ENCODE peak calls at places on chromosomes 5 and 9, in five cellular contexts. R, Z, N, F and G are unnamed samples.

GRCh38 chr5:176410486-176411180 is 5.7 kb downstream of the CLTB start:
- DNase-seq in Z (no peak), F (no peak), N (no peak), R (no peak), G (no peak)

GRCh38 chr5:101997235-101997634 is 298.8 kb downstream of the SLCO4C1 start:
- DNase-seq in Z (no peak), F (no peak), R (no peak), N (no peak), G (no peak)

GRCh38 chr9:123998278-123998925 is 13.2 kb upstream of the LHX2 start:
- DNase-seq in N (no peak), R (no peak), Z (no peak), F (no peak), G (no peak)

GRCh38 chr9:136900988-136901515 is 14.7 kb downstream of the TRAF2 start:
- DNase-seq in F (no peak), R (peak), Z (no peak), N (no peak), G (no peak)

GRCh38 chr9:14207352-14207995 is 106.5 kb downstream of the NFIB start:
- DNase-seq in R (no peak), Z (no peak), F (no peak), N (no peak), G (no peak)

GRCh38 chr5:91058575-91058974 is 324.5 kb downstream of the ARRDC3 start:
- DNase-seq in Z (no peak), N (no peak), F (no peak), R (no peak), G (no peak)

GRCh38 chr5:109682383-109682782 is 7.3 kb upstream of the MAN2A1 start:
- DNase-seq in R (no peak), N (no peak), F (no peak), Z (no peak), G (no peak)

GRCh38 chr9:19934301-19934868 is 145.5 kb upstream of the SLC24A2 start:
- DNase-seq in Z (no peak), F (peak), N (peak), R (no peak), G (peak)

GRCh38 chr5:158609729-158610128 is 490.0 kb downstream of the EBF1 start:
- DNase-seq in F (no peak), N (no peak), R (no peak), Z (peak), G (no peak)

GRCh38 chr5:75156585-75156984 is 80.1 kb downstream of the ANKRD31 start:
- DNase-seq in R (no peak), Z (no peak), F (no peak), N (no peak), G (no peak)

GRCh38 chr5:2874099-2874498 is 122.6 kb upstream of the IRX2 start:
- DNase-seq in N (no peak), Z (no peak), R (no peak), F (no peak), G (no peak)

GRCh38 chr5:96896806-96897205 is 20.5 kb downstream of the ERAP2 start:
- DNase-seq in F (no peak), N (no peak), R (peak), Z (no peak), G (no peak)

GRCh38 chr5:69202497-69202896 is 13.1 kb downstream of the CENPH start:
- DNase-seq in F (no peak), Z (no peak), R (no peak), N (no peak), G (no peak)

GRCh38 chr9:93226819-93227218 is 42.9 kb downstream of the WNK2 start:
- DNase-seq in Z (no peak), F (no peak), N (no peak), R (no peak), G (no peak)

GRCh38 chr9:103364753-103365152 is 369.6 kb downstream of the CYLC2 start:
- DNase-seq in N (no peak), Z (no peak), F (no peak), R (no peak), G (no peak)

GRCh38 chr9:115739096-115739875 is 414.3 kb upstream of the PAPPA start:
- DNase-seq in R (no peak), Z (no peak), F (no peak), N (no peak), G (no peak)

GRCh38 chr9:15372385-15373200 is 50.1 kb upstream of the SNAPC3 start:
- DNase-seq in R (no peak), Z (no peak), F (no peak), N (no peak), G (no peak)

GRCh38 chr5:172887735-172888134 is 53.7 kb downstream of the ERGIC1 start:
- DNase-seq in N (peak), Z (no peak), R (peak), F (no peak), G (no peak)

GRCh38 chr9:94941211-94941875 is 214.8 kb downstream of the AOPEP start:
- DNase-seq in Z (no peak), R (no peak), N (no peak), F (no peak), G (no peak)

GRCh38 chr5:149855371-149855770 is 89.2 kb downstream of the PDE6A start:
- DNase-seq in R (no peak), Z (no peak), F (no peak), N (no peak), G (no peak)

GRCh38 chr9:130445268-130445983 is 665 bp downstream of the ASS1 start:
- DNase-seq in N (peak), R (peak), F (no peak), Z (no peak), G (no peak)

GRCh38 chr9:124769451-124770358 is 1.4 kb downstream of the NR6A1 start:
- DNase-seq in F (no peak), Z (no peak), N (no peak), R (peak), G (no peak)

GRCh38 chr9:93709600-93710369 is 133.4 kb downstream of the PHF2 start:
- DNase-seq in R (no peak), Z (no peak), F (no peak), N (no peak), G (no peak)

GRCh38 chr9:19286634-19287188 is 56.2 kb downstream of the DENND4C start:
- DNase-seq in R (no peak), N (no peak), F (no peak), Z (no peak), G (no peak)

GRCh38 chr5:114101153-114101552 is 260.7 kb upstream of the KCNN2 start:
- DNase-seq in R (no peak), F (no peak), N (no peak), Z (no peak), G (no peak)

GRCh38 chr5:173786296-173787187 is 101.6 kb upstream of the CPEB4 start:
- DNase-seq in R (no peak), F (no peak), Z (no peak), N (no peak), G (no peak)

GRCh38 chr5:1201327-1202025 is at the start of gene SLC6A19:
- DNase-seq in N (peak), R (peak), F (no peak), Z (no peak), G (no peak)

GRCh38 chr9:88197016-88197415 is 58.7 kb upstream of the SPATA31C2 start:
- DNase-seq in F (no peak), Z (peak), N (no peak), R (no peak), G (peak)

GRCh38 chr9:117470455-117470854 is 55.6 kb upstream of the ASTN2 start:
- DNase-seq in R (no peak), Z (no peak), F (no peak), N (no peak), G (no peak)

GRCh38 chr5:109743041-109743531 is 53.4 kb downstream of the MAN2A1 start:
- DNase-seq in F (no peak), Z (no peak), N (no peak), R (no peak), G (no peak)

GRCh38 chr9:38018964-38019602 is 49.9 kb downstream of the SHB start:
- DNase-seq in R (peak), F (no peak), Z (no peak), N (no peak), G (no peak)

GRCh38 chr9:27033815-27034403 is 28.4 kb upstream of the LRRC19 start:
- DNase-seq in Z (no peak), N (no peak), F (peak), R (no peak), G (peak)

GRCh38 chr5:66585291-66585690 is 10.9 kb upstream of the MAST4 start:
- DNase-seq in F (no peak), N (no peak), R (no peak), Z (no peak), G (no peak)

GRCh38 chr5:52784741-52785140 is 3.0 kb upstream of the ITGA1 start:
- DNase-seq in R (no peak), Z (no peak), F (no peak), N (no peak), G (no peak)

GRCh38 chr9:116286287-116286686 is 132.7 kb downstream of the PAPPA start:
- DNase-seq in N (no peak), F (peak), R (no peak), Z (no peak), G (no peak)

GRCh38 chr9:112005939-112006338 is 109.3 kb downstream of the UGCG start:
- DNase-seq in N (no peak), Z (no peak), R (no peak), F (no peak), G (no peak)

GRCh38 chr5:2505217-2505616 is 246.3 kb downstream of the IRX2 start:
- DNase-seq in N (no peak), Z (no peak), F (peak), R (no peak), G (no peak)

GRCh38 chr5:35830587-35830986 is 26.1 kb upstream of the IL7R start:
- DNase-seq in R (no peak), F (no peak), Z (no peak), N (no peak), G (no peak)

GRCh38 chr9:90340421-90340820 is 302.2 kb downstream of the DIRAS2 start:
- DNase-seq in Z (peak), F (no peak), N (no peak), R (no peak), G (no peak)

DNA sequence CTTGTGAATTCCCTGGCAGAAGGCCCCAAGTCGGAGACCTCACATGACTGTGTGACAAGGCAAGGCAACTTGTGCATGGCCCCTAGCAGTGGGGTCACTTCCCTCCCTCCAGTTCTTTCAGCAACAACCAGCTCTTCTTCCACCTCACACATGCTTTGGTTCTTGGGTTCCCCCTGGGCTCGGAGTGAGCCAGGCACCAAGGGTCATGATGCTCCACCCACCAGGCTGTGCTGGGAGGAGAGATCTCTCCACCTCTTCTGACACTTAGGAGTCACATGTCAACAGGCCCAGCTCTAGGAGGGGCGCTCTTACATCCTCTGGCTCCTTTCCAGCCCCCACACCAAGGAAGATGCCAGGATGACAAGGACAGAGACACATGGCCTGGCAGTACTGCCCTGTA is 56.7 kb downstream of the CDH6 start:
- DNase-seq in R (no peak), N (no peak), Z (no peak), F (no peak), G (no peak)
- H3K4me3 ChIP-seq in R (no peak), N (no peak), Z (no peak), F (no peak), G (no peak)

GRCh38 chr5:42948961-42949347 is 91.2 kb downstream of the ANXA2R start:
- DNase-seq in F (no peak), N (no peak), R (no peak), Z (no peak), G (no peak)
- H3K4me3 ChIP-seq in F (no peak), N (no peak), R (peak), Z (no peak), G (peak)

DNA sequence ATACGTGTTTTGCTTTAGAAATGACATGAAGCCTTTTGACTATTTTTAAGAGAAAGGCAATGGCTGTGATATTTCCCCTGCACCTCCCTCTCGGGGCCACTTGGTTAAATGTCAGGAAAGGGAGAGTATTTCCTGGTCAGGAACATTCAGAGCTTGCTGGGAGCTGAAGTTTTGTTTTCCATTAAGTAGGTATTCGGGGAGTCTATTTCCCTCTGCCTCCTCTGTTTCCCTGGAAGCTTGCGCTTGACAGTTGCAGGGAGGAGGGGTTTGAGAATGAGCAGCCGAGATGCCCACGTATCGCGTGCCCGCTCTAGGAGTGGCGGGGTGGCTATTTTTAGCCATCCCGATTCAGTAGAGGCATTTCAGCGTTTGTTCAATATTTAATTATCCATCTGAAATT is 6.7 kb downstream of the DAB2IP start:
- DNase-seq in N (no peak), R (no peak), Z (no peak), F (no peak), G (no peak)
- H3K4me3 ChIP-seq in N (no peak), R (no peak), Z (no peak), F (no peak), G (no peak)

GRCh38 chr9:129333961-129334743 is 156.1 kb upstream of the IER5L start:
- DNase-seq in F (peak), Z (peak), N (peak), R (peak), G (peak)
- H3K4me3 ChIP-seq in F (peak), Z (no peak), N (no peak), R (peak), G (peak)

GRCh38 chr5:95712347-95712958 is 18.7 kb upstream of the RHOBTB3 start:
- DNase-seq in Z (peak), R (no peak), F (no peak), N (no peak), G (no peak)

GRCh38 chr5:95707055-95707454 is 24.1 kb upstream of the RHOBTB3 start:
- DNase-seq in F (no peak), R (no peak), N (no peak), Z (no peak), G (no peak)

GRCh38 chr5:95708876-95709275 is 22.3 kb upstream of the RHOBTB3 start:
- DNase-seq in F (no peak), N (no peak), Z (no peak), R (no peak), G (no peak)

GRCh38 chr5:95711501-95712346 is 19.4 kb upstream of the RHOBTB3 start:
- DNase-seq in Z (no peak), F (no peak), R (no peak), N (no peak), G (no peak)

GRCh38 chr5:95709967-95710650 is 21.0 kb upstream of the RHOBTB3 start:
- DNase-seq in Z (no peak), N (no peak), R (no peak), F (no peak), G (peak)
- H3K4me3 ChIP-seq in Z (no peak), N (no peak), R (peak), F (peak), G (no peak)

GRCh38 chr5:57348376-57348775 is 134.2 kb downstream of the ACTBL2 start:
- DNase-seq in Z (no peak), N (no peak), R (no peak), F (no peak), G (no peak)

GRCh38 chr5:57346336-57346735 is 136.3 kb downstream of the ACTBL2 start:
- DNase-seq in Z (no peak), F (no peak), R (no peak), N (no peak), G (no peak)

DNA sequence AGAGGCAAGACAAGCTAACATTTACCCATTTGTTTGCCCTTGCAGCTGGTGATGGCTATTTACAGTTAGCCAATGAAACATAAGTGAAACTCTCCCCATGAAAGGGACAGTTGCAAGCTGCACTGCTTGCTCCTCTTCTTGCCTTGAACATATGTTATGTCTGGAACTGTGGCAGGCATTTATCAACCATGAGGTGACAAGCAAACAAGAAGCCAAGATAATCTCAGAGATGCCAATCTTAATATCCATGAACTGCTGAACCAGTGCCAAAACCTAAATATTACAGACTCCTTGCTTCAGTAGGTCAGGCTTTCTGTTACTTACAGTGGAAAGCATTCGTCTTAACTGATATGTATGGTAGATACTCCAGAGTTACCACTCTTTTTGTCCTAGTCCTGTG is 133.4 kb downstream of the ACTBL2 start:
- DNase-seq in Z (no peak), N (no peak), R (no peak), F (no peak), G (no peak)
- H3K4me3 ChIP-seq in Z (no peak), N (no peak), R (no peak), F (no peak), G (no peak)

DNA sequence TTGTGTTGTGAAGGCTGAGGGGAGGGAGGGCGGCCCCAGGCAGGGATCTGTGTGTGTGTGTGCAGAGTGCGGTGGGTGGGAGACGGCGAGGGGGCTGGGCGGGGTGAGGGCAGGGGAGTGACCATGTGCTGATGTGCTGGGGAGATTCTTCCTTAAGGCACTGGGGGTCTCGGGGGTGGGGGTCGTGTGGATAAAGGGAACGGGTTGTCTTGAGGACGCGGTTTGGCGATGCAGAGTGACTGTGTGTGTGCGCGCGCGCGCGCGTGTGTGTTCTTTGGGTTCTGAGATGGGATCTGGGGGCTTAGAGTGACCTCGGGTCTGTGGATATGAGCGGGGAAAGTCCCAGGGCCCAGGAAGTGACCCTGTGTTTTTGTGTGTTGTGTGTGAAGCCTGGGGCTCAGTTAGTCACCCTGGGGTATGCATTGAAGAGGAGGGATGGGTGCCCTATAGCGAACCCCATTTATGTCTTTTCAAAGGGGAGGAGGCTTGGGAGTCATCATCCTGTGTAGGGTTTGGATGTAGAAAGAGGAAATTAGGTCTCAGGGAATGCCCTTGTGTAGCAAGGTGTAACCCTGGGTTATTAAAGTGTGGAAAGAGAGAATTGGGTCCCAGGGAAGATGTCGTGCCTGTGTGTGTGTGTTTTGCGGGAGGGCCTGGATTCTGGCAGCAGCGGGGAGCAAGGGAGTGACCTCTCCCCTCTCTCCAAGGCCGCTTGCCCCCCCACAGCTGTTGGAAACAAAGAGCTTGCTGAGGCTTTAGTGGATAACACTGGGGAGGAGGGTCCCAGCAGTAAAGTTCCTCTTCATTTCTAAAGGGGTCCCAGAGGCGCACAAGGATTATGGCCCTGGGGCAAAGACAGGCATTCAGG is 1.4 kb downstream of the TMEFF1 start:
- DNase-seq in F (no peak), R (no peak), Z (no peak), N (no peak), G (no peak)
- H3K4me3 ChIP-seq in F (peak), R (peak), Z (peak), N (peak), G (peak)

GRCh38 chr9:101448680-101449070 is 13.1 kb upstream of the ALDOB start:
- DNase-seq in F (no peak), N (no peak), R (no peak), Z (no peak), G (no peak)
- H3K4me3 ChIP-seq in F (peak), N (no peak), R (peak), Z (no peak), G (peak)